ENCODE peak calls at places on chromosomes 4 and X, in eight cellular contexts. A, R, X, N, H, G, L and Y are unnamed samples.

GRCh38 chr4:60682901-60683300 is 517.2 kb upstream of the ADGRL3 start:
- DNase-seq in A (peak), R (no peak), X (no peak), N (peak), H (no peak), G (peak), L (no peak), Y (peak)

GRCh38 chrX:17769701-17770269 is 32.5 kb downstream of the SCML1 start:
- DNase-seq in A (no peak), R (no peak), X (no peak), N (no peak), H (no peak), G (no peak), L (no peak), Y (no peak)

GRCh38 chr4:107603430-107603829 is 116.6 kb downstream of the PAPSS1 start:
- DNase-seq in A (no peak), R (no peak), X (peak), N (peak), H (no peak), G (peak), L (peak), Y (no peak)

GRCh38 chr4:157819693-157820464 is 352.9 kb downstream of the GASK1B start:
- DNase-seq in A (no peak), R (no peak), X (no peak), N (no peak), H (peak), G (no peak), L (no peak), Y (no peak)

GRCh38 chr4:39648827-39649558 is 10.3 kb upstream of the SMIM14 start:
- DNase-seq in A (no peak), R (no peak), X (no peak), N (no peak), H (no peak), G (no peak), L (no peak), Y (no peak)

GRCh38 chr4:111957131-111957530 is 188.1 kb upstream of the FAM241A start:
- DNase-seq in A (no peak), R (no peak), X (no peak), N (no peak), H (no peak), G (no peak), L (no peak), Y (no peak)

GRCh38 chr4:87118826-87119225 is 101.6 kb downstream of the KLHL8 start:
- DNase-seq in A (peak), R (no peak), X (peak), N (peak), H (no peak), G (peak), L (no peak), Y (peak)

GRCh38 chrX:10450229-10450958 is 170.0 kb downstream of the MID1 start:
- DNase-seq in A (peak), R (no peak), X (peak), N (peak), H (no peak), G (peak), L (no peak), Y (peak)

GRCh38 chr4:85127653-85128052 is 161.2 kb upstream of the WDFY3 start:
- DNase-seq in A (peak), R (no peak), X (no peak), N (peak), H (no peak), G (peak), L (no peak), Y (no peak)

GRCh38 chr4:54189140-54189539 is 40.0 kb upstream of the PDGFRA start:
- DNase-seq in A (peak), R (no peak), X (no peak), N (peak), H (no peak), G (peak), L (no peak), Y (peak)

GRCh38 chrX:133674726-133675470 is 259.6 kb upstream of the GPC4 start:
- DNase-seq in A (no peak), R (no peak), X (no peak), N (no peak), H (no peak), G (no peak), L (no peak), Y (no peak)

GRCh38 chr4:106315476-106315967 is 487 bp downstream of the TBCK start:
- DNase-seq in A (peak), R (no peak), X (no peak), N (peak), H (peak), G (peak), L (peak), Y (peak)

GRCh38 chr4:2685541-2685940 is 70.6 kb downstream of the TNIP2 start:
- DNase-seq in A (no peak), R (no peak), X (no peak), N (peak), H (no peak), G (no peak), L (no peak), Y (peak)

GRCh38 chrX:148567229-148567628 is 66.8 kb downstream of the AFF2 start:
- DNase-seq in A (peak), R (no peak), X (peak), N (peak), H (no peak), G (peak), L (no peak), Y (peak)

GRCh38 chr4:82458729-82459128 is 28.3 kb downstream of the ENOPH1 start:
- DNase-seq in A (no peak), R (no peak), X (no peak), N (no peak), H (no peak), G (no peak), L (no peak), Y (no peak)

GRCh38 chr4:120718979-120719566 is 203.5 kb downstream of the PRDM5 start:
- DNase-seq in A (peak), R (peak), X (peak), N (peak), H (no peak), G (peak), L (peak), Y (peak)

GRCh38 chrX:153102436-153102835 is 30.2 kb downstream of the PNMA6A start:
- DNase-seq in A (no peak), R (no peak), X (no peak), N (no peak), H (no peak), G (no peak), L (no peak), Y (no peak)

GRCh38 chr4:17232575-17233253 is 279.2 kb downstream of the QDPR start:
- DNase-seq in A (peak), R (no peak), X (peak), N (peak), H (no peak), G (peak), L (peak), Y (peak)

GRCh38 chr4:89486042-89486441 is 178.4 kb upstream of the GPRIN3 start:
- DNase-seq in A (peak), R (no peak), X (no peak), N (peak), H (no peak), G (peak), L (no peak), Y (peak)

GRCh38 chr4:71243434-71243833 is 95.4 kb upstream of the SLC4A4 start:
- DNase-seq in A (no peak), R (no peak), X (no peak), N (no peak), H (no peak), G (no peak), L (no peak), Y (no peak)

GRCh38 chrX:103918584-103919335 is 43.7 kb upstream of the TMSB15B start:
- DNase-seq in A (peak), R (peak), X (no peak), N (peak), H (peak), G (peak), L (peak), Y (peak)

GRCh38 chrX:103913356-103914020 is 48.9 kb upstream of the TMSB15B start:
- DNase-seq in A (peak), R (no peak), X (no peak), N (peak), H (no peak), G (peak), L (no peak), Y (no peak)

GRCh38 chrX:103918050-103918449 is 44.4 kb upstream of the TMSB15B start:
- DNase-seq in A (peak), R (peak), X (peak), N (peak), H (peak), G (peak), L (peak), Y (peak)

DNA sequence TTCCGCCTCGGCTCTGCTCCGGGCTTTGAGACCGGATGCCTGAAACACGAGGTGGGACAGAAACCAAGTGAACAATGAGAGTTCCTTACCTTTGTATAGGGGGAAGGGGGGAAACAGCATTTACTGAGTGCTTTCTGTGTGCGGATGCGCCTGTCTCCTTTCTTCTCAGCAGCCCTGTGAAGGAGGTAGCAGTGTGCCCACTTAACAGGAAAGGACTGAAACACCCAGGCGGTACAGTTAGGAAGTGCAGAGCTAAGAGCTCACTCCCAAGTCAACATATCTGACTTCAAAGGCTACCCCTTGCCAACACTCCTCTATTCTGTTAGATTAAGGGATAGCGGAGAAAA is 43.1 kb upstream of the TMSB15B start:
- DNase-seq in A (peak), R (no peak), X (no peak), N (peak), H (no peak), G (peak), L (peak), Y (peak)
- TF ChIP-seq CTCF in A (peak), R (no peak), X (peak), N (peak), H (peak), G (peak), L (no peak), Y (peak)

GRCh38 chrX:50903387-50904027 is 7.0 kb upstream of the BMP15 start:
- DNase-seq in A (peak), R (no peak), X (peak), N (peak), H (no peak), G (peak), L (peak), Y (peak)
- H3K4me3 ChIP-seq in A (no peak), R (no peak), X (no peak), N (no peak), H (no peak), G (no peak), L (no peak), Y (no peak)

GRCh38 chr4:59247032-59247431 is 1953.1 kb upstream of the ADGRL3 start:
- DNase-seq in A (no peak), R (no peak), X (no peak), N (peak), H (no peak), G (peak), L (no peak), Y (no peak)
- TF ChIP-seq CTCF in A (peak), R (no peak), X (peak), N (no peak), H (peak), G (no peak), L (no peak), Y (no peak)

DNA sequence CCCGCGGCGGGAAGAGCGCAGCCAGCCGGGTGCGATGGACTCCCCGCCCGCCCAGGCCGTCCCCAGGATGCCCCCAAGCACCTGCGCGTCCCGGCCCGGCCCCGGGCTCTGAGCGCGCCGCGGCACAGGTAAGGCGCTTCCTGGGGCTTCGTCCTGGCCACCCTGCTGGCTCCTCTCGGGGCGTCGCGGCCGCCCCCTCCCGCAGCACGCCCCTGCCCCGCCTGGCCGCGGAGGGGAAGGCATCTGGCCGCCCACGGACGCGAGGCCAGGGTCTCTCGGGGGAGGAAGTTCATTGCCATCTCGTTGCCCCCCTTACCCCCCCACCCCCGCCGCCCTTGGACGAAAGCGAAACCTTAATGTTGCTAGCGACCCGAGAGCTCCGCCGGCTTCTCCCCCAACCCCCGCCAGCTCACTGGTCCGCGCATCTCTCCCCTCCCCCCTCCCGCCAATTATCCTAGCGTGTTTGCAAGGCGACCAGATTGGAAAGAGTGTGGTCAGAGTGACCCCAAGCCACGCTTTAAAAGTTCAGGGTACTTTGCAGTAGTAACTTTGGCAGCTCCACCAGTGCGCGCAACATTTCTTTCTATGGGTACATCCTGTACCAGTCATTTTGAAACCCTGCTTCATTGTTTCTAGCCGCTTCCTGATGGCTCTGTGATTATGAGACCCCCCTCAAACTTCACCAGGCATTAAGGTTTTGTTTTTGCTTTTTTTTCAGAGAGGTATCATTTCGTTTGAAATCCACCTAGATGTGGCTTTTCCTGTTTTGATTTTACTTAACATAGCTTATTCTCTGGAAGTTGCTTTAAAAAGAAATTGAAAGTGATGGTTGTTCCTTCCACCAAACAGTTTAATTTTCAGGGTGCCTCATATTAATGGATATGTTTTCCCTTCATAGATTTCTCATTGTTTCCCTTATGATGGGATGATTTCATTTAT is 606 bp downstream of the TBC1D1 start:
- DNase-seq in A (no peak), R (no peak), X (no peak), N (peak), H (peak), G (no peak), L (peak), Y (peak)
- H3K4me3 ChIP-seq in A (peak), R (peak), X (peak), N (peak), H (peak), G (peak), L (peak), Y (peak)

GRCh38 chr4:30863031-30863430 is 142.9 kb downstream of the PCDH7 start:
- DNase-seq in A (peak), R (no peak), X (peak), N (peak), H (no peak), G (peak), L (no peak), Y (peak)

GRCh38 chr4:30862176-30862575 is 142.0 kb downstream of the PCDH7 start:
- DNase-seq in A (peak), R (no peak), X (no peak), N (no peak), H (no peak), G (peak), L (no peak), Y (peak)

GRCh38 chr4:30856795-30857564 is 136.8 kb downstream of the PCDH7 start:
- DNase-seq in A (no peak), R (no peak), X (no peak), N (no peak), H (no peak), G (no peak), L (no peak), Y (no peak)

GRCh38 chr4:30865676-30866075 is 145.5 kb downstream of the PCDH7 start:
- DNase-seq in A (peak), R (no peak), X (no peak), N (peak), H (no peak), G (no peak), L (no peak), Y (peak)

GRCh38 chr4:30860983-30861382 is 140.8 kb downstream of the PCDH7 start:
- DNase-seq in A (no peak), R (no peak), X (no peak), N (no peak), H (no peak), G (no peak), L (no peak), Y (no peak)
- TF ChIP-seq CTCF in A (no peak), R (no peak), X (no peak), N (no peak), H (no peak), G (no peak), L (no peak), Y (no peak)

DNA sequence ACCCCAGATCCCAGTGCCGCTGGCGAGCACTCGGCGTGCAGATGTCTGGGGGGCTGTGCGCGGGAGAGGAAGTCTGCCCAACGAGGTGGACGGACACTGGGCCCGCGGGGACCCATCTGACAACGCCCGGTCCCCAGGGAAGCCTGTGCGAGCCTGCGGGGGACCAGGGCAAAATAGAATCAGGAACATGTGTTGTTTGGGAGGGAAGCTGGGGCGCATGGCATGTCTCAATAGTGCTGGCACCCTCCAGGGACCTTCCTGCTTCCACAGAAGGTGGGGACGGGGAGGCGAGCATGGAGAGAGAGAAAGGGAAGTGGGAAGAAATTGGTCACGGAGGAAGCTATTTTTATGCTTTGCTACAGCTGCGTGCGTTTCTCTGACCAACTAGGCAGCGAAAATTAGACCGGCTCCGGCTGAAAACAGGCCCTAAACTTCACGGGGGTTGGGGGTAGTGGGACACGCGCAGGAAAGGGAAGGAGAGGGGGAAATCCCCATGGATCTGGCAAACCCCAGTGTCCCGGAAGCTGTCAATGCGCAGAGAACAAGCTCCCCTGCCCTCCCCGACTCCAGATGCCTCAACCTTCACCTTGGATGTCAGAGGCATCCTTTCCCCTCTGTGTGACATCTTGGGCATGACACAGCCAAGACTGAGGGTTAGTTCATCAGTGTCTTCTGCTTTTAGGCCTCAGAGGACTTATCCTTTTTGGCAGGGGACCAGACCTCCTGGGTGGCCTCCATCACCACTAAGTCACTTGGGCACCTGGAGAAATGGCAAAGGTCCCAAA is 169.8 kb upstream of the BCOR start:
- DNase-seq in A (no peak), R (peak), X (no peak), N (no peak), H (no peak), G (no peak), L (no peak), Y (no peak)
- H3K4me3 ChIP-seq in A (peak), R (peak), X (peak), N (peak), H (peak), G (no peak), L (no peak), Y (peak)

GRCh38 chrX:117985241-117985640 is 131.4 kb downstream of the KLHL13 start:
- DNase-seq in A (no peak), R (no peak), X (no peak), N (peak), H (no peak), G (no peak), L (peak), Y (no peak)
- TF ChIP-seq CTCF in A (no peak), R (no peak), X (peak), N (no peak), H (no peak), G (no peak), L (no peak), Y (no peak)

GRCh38 chrX:21658746-21659145 is 616 bp upstream of the KLHL34 start:
- DNase-seq in A (no peak), R (peak), X (no peak), N (no peak), H (no peak), G (no peak), L (peak), Y (no peak)
- H3K4me3 ChIP-seq in A (peak), R (peak), X (peak), N (no peak), H (peak), G (no peak), L (no peak), Y (no peak)

DNA sequence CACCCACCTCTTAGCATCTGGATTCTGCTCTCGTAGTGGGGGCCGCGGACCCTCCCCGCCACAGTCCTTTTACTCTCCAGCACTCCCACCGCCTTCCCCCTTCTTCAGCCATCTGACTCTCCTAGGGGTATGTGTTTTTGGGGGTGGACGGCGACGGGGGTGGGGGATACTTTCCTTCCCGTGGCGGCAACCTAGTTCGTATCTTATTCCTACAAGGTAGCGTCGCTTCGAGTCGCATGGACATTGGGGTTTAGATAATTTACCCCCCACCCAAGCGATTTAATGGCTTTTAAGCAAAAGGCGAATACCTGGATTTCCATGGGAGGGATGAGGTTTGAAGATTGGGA is 1.3 kb upstream of the BCORL1 start:
- DNase-seq in A (no peak), R (no peak), X (no peak), N (no peak), H (no peak), G (no peak), L (peak), Y (no peak)
- TF ChIP-seq CTCF in A (no peak), R (no peak), X (no peak), N (no peak), H (no peak), G (no peak), L (no peak), Y (no peak)